ENCODE peak calls at places on chromosomes 12 and 14, in eight cellular contexts. F is mucosa of descending colon, O is IMR-90, D is transverse colon, J is thoracic aorta, W is right atrium auricular region, X is bronchial epithelial cell, I is foreskin fibroblast. H is an unnamed sample.

GRCh38 chr14:88264116-88264515 is 59.0 kb downstream of the KCNK10 start:
- DNase-seq in F (no peak), O (no peak), J (no peak), W (no peak), D (no peak), I (no peak), X (no peak), H (no peak)

GRCh38 chr14:32319368-32320049 is 9.6 kb upstream of the AKAP6 start:
- DNase-seq in D (no peak), F (no peak), W (no peak), O (no peak), X (peak), I (peak), J (no peak), H (no peak)

GRCh38 chr12:131511803-131512564 is 198.9 kb upstream of the SFSWAP start:
- DNase-seq in J (no peak), W (no peak), F (no peak), X (no peak), I (no peak), O (no peak), D (no peak), H (no peak)

GRCh38 chr12:27463826-27464554 is 17.5 kb downstream of the SMCO2 start:
- DNase-seq in J (no peak), O (peak), I (peak), X (no peak), W (peak), D (no peak), F (peak), H (no peak)

GRCh38 chr14:56145965-56146364 is 27.8 kb downstream of the PELI2 start:
- DNase-seq in W (no peak), F (no peak), O (peak), X (peak), J (no peak), I (peak), D (no peak), H (no peak)

GRCh38 chr14:64823305-64823985 is 56.3 kb downstream of the SPTB start:
- DNase-seq in X (peak), W (peak), J (peak), F (peak), O (peak), D (peak), I (peak), H (no peak)

GRCh38 chr14:74404435-74404834 is 21.6 kb downstream of the SYNDIG1L start:
- DNase-seq in I (no peak), J (no peak), F (no peak), W (no peak), O (no peak), D (no peak), X (no peak), H (no peak)

GRCh38 chr12:22658214-22658613 is 33.2 kb downstream of the ETNK1 start:
- DNase-seq in W (no peak), X (peak), I (peak), D (no peak), F (no peak), O (peak), J (no peak), H (no peak)

GRCh38 chr14:67428501-67429031 is 16.6 kb upstream of the PLEK2 start:
- DNase-seq in O (peak), X (peak), W (no peak), F (no peak), D (peak), I (peak), J (no peak), H (no peak)

GRCh38 chr14:53638966-53639365 is 317.7 kb downstream of the BMP4 start:
- DNase-seq in O (peak), X (no peak), D (no peak), W (no peak), I (peak), J (no peak), F (no peak), H (no peak)

GRCh38 chr14:104913413-104913812 is 11.3 kb upstream of the PLD4 start:
- DNase-seq in F (no peak), O (no peak), D (no peak), J (no peak), W (no peak), X (no peak), I (no peak), H (no peak)

GRCh38 chr14:99287269-99287942 is 15.4 kb upstream of the BCL11B start:
- DNase-seq in O (no peak), W (no peak), J (no peak), D (no peak), F (no peak), X (no peak), I (no peak), H (no peak)

GRCh38 chr12:71011261-71011660 is 90.7 kb upstream of the PTPRR start:
- DNase-seq in D (no peak), O (no peak), I (peak), W (no peak), F (no peak), J (no peak), X (peak), H (no peak)

GRCh38 chr12:64946132-64946829 is 121.8 kb downstream of the TBC1D30 start:
- DNase-seq in X (no peak), O (peak), F (peak), D (no peak), J (no peak), I (no peak), W (no peak), H (no peak)

GRCh38 chr14:56487761-56488160 is 91.8 kb upstream of the TMEM260 start:
- DNase-seq in D (no peak), O (peak), X (peak), I (peak), W (no peak), J (no peak), F (no peak), H (no peak)

GRCh38 chr12:3698218-3698974 is 54.5 kb downstream of the CRACR2A start:
- DNase-seq in F (no peak), W (no peak), X (peak), J (no peak), O (peak), I (peak), D (no peak), H (no peak)

DNA sequence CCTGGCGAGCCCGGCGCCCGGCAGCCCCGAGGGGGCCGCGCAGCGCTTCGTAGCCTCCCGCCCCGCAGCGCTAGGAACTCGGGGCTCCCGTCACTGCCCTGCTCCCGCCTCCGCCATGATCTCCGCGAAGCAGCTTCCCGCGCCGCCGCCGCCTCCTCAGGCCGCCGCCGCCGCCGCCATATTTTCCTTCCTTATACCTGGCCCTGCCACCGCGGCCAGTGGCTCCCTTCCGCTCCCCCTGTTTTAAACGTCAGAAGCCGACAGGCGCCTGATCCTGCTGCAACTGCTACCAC is 286 bp downstream of the PPP4R3A start:
- DNase-seq in O (no peak), D (no peak), I (peak), F (no peak), W (no peak), X (no peak), J (peak), H (no peak)
- TF ChIP-seq CTCF in O (no peak), D (no peak), I (no peak), F (no peak), W (no peak), X (no peak), J (no peak), H (no peak)

DNA sequence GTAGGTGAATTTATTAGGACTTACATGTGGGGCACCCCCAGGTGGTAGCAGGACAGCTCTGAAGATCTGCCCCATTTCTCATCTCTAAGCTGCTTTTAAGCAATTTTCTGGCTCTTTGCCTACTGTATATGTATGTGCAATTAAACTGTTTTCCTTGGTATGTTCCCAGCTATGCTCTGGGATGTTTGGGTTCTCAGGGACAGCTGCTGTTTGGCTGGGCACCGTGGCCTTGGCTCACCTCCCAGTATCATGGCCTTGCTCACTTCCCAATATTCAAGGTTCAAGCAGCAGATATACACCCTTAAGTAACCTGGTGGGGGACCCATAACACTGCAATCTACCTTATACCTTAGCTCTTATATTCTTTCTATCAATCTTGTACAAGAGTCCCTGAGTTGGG is 53.7 kb upstream of the KITLG start:
- DNase-seq in F (no peak), X (no peak), W (no peak), I (no peak), O (no peak), J (no peak), D (no peak), H (no peak)
- TF ChIP-seq CTCF in F (no peak), X (no peak), W (no peak), I (no peak), O (no peak), J (no peak), D (no peak), H (no peak)

DNA sequence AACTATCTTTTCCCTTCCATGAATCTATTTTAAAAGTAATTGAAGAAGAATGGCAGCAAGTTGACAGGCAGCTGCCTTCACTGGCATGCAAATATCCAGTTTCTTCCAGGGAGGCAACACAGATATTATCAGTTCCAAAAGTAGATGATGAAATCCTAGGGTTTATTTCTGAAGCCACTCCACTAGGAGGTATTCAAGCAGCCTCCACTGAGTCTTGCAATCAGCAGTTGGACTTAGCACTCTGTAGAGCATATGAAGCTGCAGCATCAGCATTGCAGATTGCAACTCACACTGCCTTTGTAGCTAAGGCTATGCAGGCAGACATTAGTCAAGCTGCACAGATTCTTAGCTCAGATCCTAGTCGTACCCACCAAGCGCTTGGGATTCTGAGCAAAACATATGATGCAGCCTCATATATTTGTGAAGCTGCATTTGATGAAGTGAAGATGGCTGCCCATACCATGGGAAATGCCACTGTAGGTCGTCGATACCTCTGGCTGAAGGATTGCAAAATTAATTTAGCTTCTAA is 18.4 kb downstream of the TMPO start:
- DNase-seq in J (no peak), W (no peak), F (no peak), O (peak), D (no peak), I (no peak), X (no peak), H (no peak)
- TF ChIP-seq CTCF in J (no peak), W (no peak), F (no peak), O (no peak), D (no peak), I (no peak), X (no peak), H (no peak)

DNA sequence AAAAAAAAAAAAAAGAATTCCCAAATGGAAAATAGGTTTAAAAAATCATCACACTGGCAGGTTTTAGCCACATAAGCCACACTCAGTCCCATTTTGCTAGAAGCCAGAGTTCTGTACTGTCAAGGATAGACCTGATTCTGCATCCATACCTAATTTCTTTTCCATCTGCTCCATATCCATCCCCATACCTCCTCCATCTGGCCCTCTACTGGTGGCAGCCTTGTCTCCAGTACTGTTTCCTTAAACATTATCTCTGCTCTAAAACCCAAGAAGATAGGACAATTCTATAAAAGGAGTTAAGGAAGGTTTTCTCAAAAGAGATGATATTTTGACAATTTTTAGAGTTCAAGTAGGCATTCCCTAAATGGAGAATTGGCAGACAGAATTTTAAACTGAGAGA is 26.0 kb upstream of the RXYLT1 start:
- DNase-seq in I (no peak), W (no peak), D (no peak), F (no peak), X (peak), J (no peak), O (no peak), H (no peak)
- TF ChIP-seq CTCF in I (peak), W (no peak), D (no peak), F (no peak), X (peak), J (no peak), O (no peak), H (peak)

GRCh38 chr14:97446087-97446486 is 648.9 kb downstream of the VRK1 start:
- DNase-seq in I (no peak), J (no peak), W (no peak), D (no peak), O (no peak), F (no peak), X (no peak), H (no peak)
- TF ChIP-seq CTCF in I (no peak), J (no peak), W (no peak), D (no peak), O (no peak), F (no peak), X (no peak), H (no peak)

GRCh38 chr12:39966251-39966650 is 139.6 kb downstream of the SLC2A13 start:
- DNase-seq in W (no peak), X (no peak), F (no peak), D (no peak), J (no peak), O (no peak), I (no peak), H (no peak)

GRCh38 chr12:39975374-39975918 is 130.4 kb downstream of the SLC2A13 start:
- DNase-seq in O (no peak), X (no peak), F (no peak), W (no peak), J (no peak), D (no peak), I (no peak), H (no peak)

GRCh38 chr12:39971348-39971747 is 134.5 kb downstream of the SLC2A13 start:
- DNase-seq in O (no peak), D (no peak), F (no peak), I (no peak), X (no peak), W (no peak), J (no peak), H (no peak)

GRCh38 chr12:39966738-39967137 is 139.1 kb downstream of the SLC2A13 start:
- DNase-seq in I (no peak), W (no peak), O (no peak), J (no peak), D (no peak), X (no peak), F (no peak), H (no peak)

DNA sequence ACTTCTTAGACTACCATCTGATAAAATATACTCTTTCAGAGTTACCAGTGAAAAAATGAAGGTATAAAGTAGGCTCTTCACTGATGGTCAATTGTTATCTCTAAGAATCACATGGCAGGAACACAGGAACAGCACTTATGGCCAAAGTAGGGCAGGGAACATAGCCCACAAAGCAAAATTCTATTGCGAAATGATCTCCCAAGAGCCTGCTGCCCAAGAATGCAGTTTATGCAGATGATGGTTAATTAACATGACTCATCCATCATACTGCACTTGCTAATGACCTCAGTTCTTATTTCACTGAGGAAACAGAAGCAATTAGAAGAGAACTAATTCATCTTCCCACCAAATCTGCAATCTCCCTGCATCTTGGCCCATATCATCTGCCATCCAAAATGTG is 133.8 kb downstream of the SLC2A13 start:
- DNase-seq in F (no peak), X (no peak), D (no peak), J (no peak), I (peak), W (no peak), O (no peak), H (no peak)
- TF ChIP-seq CTCF in F (no peak), X (no peak), D (no peak), J (no peak), I (no peak), W (no peak), O (no peak), H (no peak)